ENCODE peak calls at places on chromosomes 16 and 17, in four cellular contexts. M, E, X and T are unnamed samples.

GRCh38 chr17:44004761-44005526 is 522 bp downstream of the NAGS start:
- DNase-seq in X (no peak), M (no peak), E (no peak), T (peak; percentile 82)

GRCh38 chr17:78993241-78993956 is 13.7 kb upstream of the LGALS3BP start:
- DNase-seq in M (no peak), X (peak; percentile 35), E (peak; percentile 37), T (peak; percentile 72)

GRCh38 chr16:72722552-72722951 is 325.4 kb downstream of the ZFHX3 start:
- DNase-seq in X (no peak), M (no peak), E (no peak), T (no peak)

GRCh38 chr17:46009681-46010596 is 10.9 kb downstream of the STH start:
- DNase-seq in E (no peak), M (peak; percentile 75), X (no peak), T (no peak)

GRCh38 chr17:31064707-31065106 is 30.1 kb upstream of the NF1 start:
- DNase-seq in E (no peak), X (no peak), M (no peak), T (no peak)

GRCh38 chr16:62903961-62904502 is 867.8 kb upstream of the CDH8 start:
- DNase-seq in X (no peak), E (no peak), M (no peak), T (no peak)

GRCh38 chr17:7623661-7624060 is 4.0 kb downstream of the SAT2 start:
- DNase-seq in E (no peak), M (no peak), X (no peak), T (no peak)

GRCh38 chr17:11330871-11331270 is 89.9 kb downstream of the SHISA6 start:
- DNase-seq in X (no peak), M (no peak), E (no peak), T (peak; percentile 93)

GRCh38 chr16:78503501-78504110 is 404.2 kb downstream of the WWOX start:
- DNase-seq in M (peak; percentile 9), X (peak; percentile 43), E (no peak), T (no peak)

GRCh38 chr17:40343126-40344119 is 21.1 kb downstream of the GJD3 start:
- DNase-seq in M (no peak), X (no peak), E (no peak), T (no peak)

GRCh38 chr16:19213885-19214284 is 45.8 kb downstream of the SYT17 start:
- DNase-seq in M (no peak), E (no peak), X (no peak), T (no peak)

GRCh38 chr16:52398491-52398960 is 148.4 kb downstream of the TOX3 start:
- DNase-seq in E (no peak), M (no peak), X (no peak), T (no peak)

GRCh38 chr16:4646773-4647660 is 22.4 kb downstream of the MGRN1 start:
- DNase-seq in M (no peak), X (no peak), E (no peak), T (no peak)

GRCh38 chr16:59067207-59067606 is 333.1 kb upstream of the GOT2 start:
- DNase-seq in M (no peak), X (no peak), E (no peak), T (no peak)

GRCh38 chr17:65820306-65820705 is 258.9 kb upstream of the AXIN2 start:
- DNase-seq in M (no peak), E (no peak), X (no peak), T (no peak)

GRCh38 chr16:11183035-11183812 is 72.8 kb downstream of the SOCS1 start:
- DNase-seq in M (no peak), E (no peak), X (no peak), T (no peak)

GRCh38 chr17:13407381-13407780 is 194.3 kb downstream of the HS3ST3A1 start:
- DNase-seq in E (no peak), M (no peak), X (no peak), T (no peak)

GRCh38 chr17:37683454-37683984 is 40.3 kb upstream of the DDX52 start:
- DNase-seq in X (no peak), M (no peak), E (no peak), T (no peak)

GRCh38 chr17:80092959-80093358 is 8.4 kb upstream of the GAA start:
- DNase-seq in M (no peak), E (no peak), X (no peak), T (no peak)